ENCODE peak calls at places on chromosomes 7 and 10, in nine cellular contexts. One of them, this sample, is unnamed.

GRCh38 chr10:97124211-97124610 is 61.5 kb downstream of the SLIT1 start:
- DNase-seq in foreskin keratinocyte: no peak
- DNase-seq in GM04504: no peak
- DNase-seq in AG04450: no peak
- DNase-seq in H54: no peak
- DNase-seq in iPS-NIHi11: no peak
- DNase-seq in A549: no peak
- DNase-seq in AG04449: no peak
- DNase-seq in activated T-helper 1 cell treated with Interleukin-2 at 50 U/mL for 16 hours: no peak
- DNase-seq in this sample: no peak

GRCh38 chr7:39459606-39460090 is 106.6 kb upstream of the YAE1 start:
- DNase-seq in GM04504: no peak
- DNase-seq in iPS-NIHi11: no peak
- DNase-seq in AG04450: no peak
- DNase-seq in foreskin keratinocyte: no peak
- DNase-seq in AG04449: no peak
- DNase-seq in activated T-helper 1 cell treated with Interleukin-2 at 50 U/mL for 16 hours: no peak
- DNase-seq in H54: no peak
- DNase-seq in A549: no peak
- DNase-seq in this sample: no peak

GRCh38 chr7:130939285-130940095 is 205.5 kb upstream of the KLF14 start:
- DNase-seq in AG04450: no peak
- DNase-seq in foreskin keratinocyte: no peak
- DNase-seq in iPS-NIHi11: no peak
- DNase-seq in A549: no peak
- DNase-seq in H54: no peak
- DNase-seq in activated T-helper 1 cell treated with Interleukin-2 at 50 U/mL for 16 hours: no peak
- DNase-seq in GM04504: no peak
- DNase-seq in AG04449: no peak
- DNase-seq in this sample: no peak

GRCh38 chr10:112227331-112227961 is 43.9 kb upstream of the GPAM start:
- DNase-seq in activated T-helper 1 cell treated with Interleukin-2 at 50 U/mL for 16 hours: no peak
- DNase-seq in A549: no peak
- DNase-seq in H54: no peak
- DNase-seq in AG04450: no peak
- DNase-seq in AG04449: peak
- DNase-seq in foreskin keratinocyte: no peak
- DNase-seq in iPS-NIHi11: no peak
- DNase-seq in GM04504: peak
- DNase-seq in this sample: no peak

GRCh38 chr10:132482090-132482489 is 55.5 kb upstream of the INPP5A start:
- DNase-seq in AG04449: peak
- DNase-seq in iPS-NIHi11: no peak
- DNase-seq in A549: no peak
- DNase-seq in AG04450: peak
- DNase-seq in foreskin keratinocyte: peak
- DNase-seq in activated T-helper 1 cell treated with Interleukin-2 at 50 U/mL for 16 hours: no peak
- DNase-seq in H54: no peak
- DNase-seq in GM04504: peak
- DNase-seq in this sample: peak

GRCh38 chr10:22849077-22849810 is 78.6 kb upstream of the ARMC3 start:
- DNase-seq in GM04504: no peak
- DNase-seq in A549: no peak
- DNase-seq in foreskin keratinocyte: peak
- DNase-seq in AG04449: no peak
- DNase-seq in activated T-helper 1 cell treated with Interleukin-2 at 50 U/mL for 16 hours: no peak
- DNase-seq in H54: peak
- DNase-seq in AG04450: no peak
- DNase-seq in iPS-NIHi11: no peak
- DNase-seq in this sample: no peak

GRCh38 chr10:44933117-44933450 is 21.9 kb downstream of the TMEM72 start:
- DNase-seq in iPS-NIHi11: no peak
- DNase-seq in GM04504: no peak
- DNase-seq in AG04449: no peak
- DNase-seq in H54: no peak
- DNase-seq in foreskin keratinocyte: no peak
- DNase-seq in activated T-helper 1 cell treated with Interleukin-2 at 50 U/mL for 16 hours: no peak
- DNase-seq in AG04450: no peak
- DNase-seq in A549: no peak
- DNase-seq in this sample: no peak

GRCh38 chr7:6271694-6272371 is 591 bp downstream of the CYTH3 start:
- DNase-seq in AG04450: no peak
- DNase-seq in GM04504: no peak
- DNase-seq in A549: no peak
- DNase-seq in iPS-NIHi11: no peak
- DNase-seq in H54: no peak
- DNase-seq in activated T-helper 1 cell treated with Interleukin-2 at 50 U/mL for 16 hours: no peak
- DNase-seq in foreskin keratinocyte: no peak
- DNase-seq in AG04449: no peak
- DNase-seq in this sample: no peak

GRCh38 chr7:116392806-116393205 is 106.7 kb upstream of the CAV2 start:
- DNase-seq in AG04449: no peak
- DNase-seq in foreskin keratinocyte: no peak
- DNase-seq in GM04504: no peak
- DNase-seq in iPS-NIHi11: no peak
- DNase-seq in AG04450: no peak
- DNase-seq in activated T-helper 1 cell treated with Interleukin-2 at 50 U/mL for 16 hours: no peak
- DNase-seq in H54: no peak
- DNase-seq in A549: no peak
- DNase-seq in this sample: no peak

GRCh38 chr7:134639683-134640279 is 6.9 kb upstream of the BPGM start:
- DNase-seq in GM04504: no peak
- DNase-seq in A549: no peak
- DNase-seq in AG04450: no peak
- DNase-seq in H54: no peak
- DNase-seq in foreskin keratinocyte: no peak
- DNase-seq in iPS-NIHi11: no peak
- DNase-seq in AG04449: no peak
- DNase-seq in activated T-helper 1 cell treated with Interleukin-2 at 50 U/mL for 16 hours: no peak
- DNase-seq in this sample: no peak

GRCh38 chr10:100614416-100614815 is 78.7 kb downstream of the HIF1AN start:
- DNase-seq in AG04449: no peak
- DNase-seq in foreskin keratinocyte: no peak
- DNase-seq in GM04504: no peak
- DNase-seq in activated T-helper 1 cell treated with Interleukin-2 at 50 U/mL for 16 hours: no peak
- DNase-seq in A549: no peak
- DNase-seq in iPS-NIHi11: peak
- DNase-seq in H54: no peak
- DNase-seq in AG04450: no peak
- DNase-seq in this sample: no peak